ENCODE peak calls at places on chromosome 11, in ten cellular contexts. One of them, this sample, is unnamed.
A peak's percentile ranks its signal among the peaks of the same experiment; 100 is the strongest.

GRCh38 chr11:34261095-34261494 is 96.7 kb downstream of the ABTB2 start:
- DNase-seq in GM13976: no peak
- DNase-seq in fibroblast of mammary gland: no peak
- DNase-seq in GM23338: no peak
- DNase-seq in right lobe of liver: no peak
- DNase-seq in esophagus squamous epithelium: no peak
- DNase-seq in neural crest cell: no peak
- DNase-seq in dorsolateral prefrontal cortex: no peak
- DNase-seq in heart right ventricle: no peak
- DNase-seq in AG04450: no peak
- DNase-seq in this sample: no peak

GRCh38 chr11:28461338-28461737 is 353.1 kb downstream of the METTL15 start:
- DNase-seq in fibroblast of mammary gland: peak; percentile 63
- DNase-seq in AG04450: no peak
- DNase-seq in neural crest cell: no peak
- DNase-seq in heart right ventricle: no peak
- DNase-seq in esophagus squamous epithelium: no peak
- DNase-seq in GM13976: no peak
- DNase-seq in dorsolateral prefrontal cortex: no peak
- DNase-seq in right lobe of liver: no peak
- DNase-seq in GM23338: no peak
- DNase-seq in this sample: no peak

GRCh38 chr11:108787105-108787504 is 122.2 kb downstream of the DDX10 start:
- DNase-seq in GM13976: no peak
- DNase-seq in neural crest cell: no peak
- DNase-seq in esophagus squamous epithelium: no peak
- DNase-seq in dorsolateral prefrontal cortex: no peak
- DNase-seq in GM23338: no peak
- DNase-seq in right lobe of liver: no peak
- DNase-seq in AG04450: no peak
- DNase-seq in fibroblast of mammary gland: no peak
- DNase-seq in heart right ventricle: no peak
- DNase-seq in this sample: no peak

GRCh38 chr11:292211-293121 is 3.5 kb downstream of the PGGHG start:
- DNase-seq in esophagus squamous epithelium: no peak
- DNase-seq in GM23338: no peak
- DNase-seq in fibroblast of mammary gland: no peak
- DNase-seq in dorsolateral prefrontal cortex: no peak
- DNase-seq in GM13976: no peak
- DNase-seq in neural crest cell: no peak
- DNase-seq in AG04450: no peak
- DNase-seq in heart right ventricle: peak; percentile 10
- DNase-seq in right lobe of liver: peak; percentile 15
- DNase-seq in this sample: peak; percentile 4

GRCh38 chr11:78350646-78351165 is 66.9 kb downstream of the GAB2 start:
- DNase-seq in dorsolateral prefrontal cortex: no peak
- DNase-seq in fibroblast of mammary gland: peak; percentile 58
- DNase-seq in heart right ventricle: no peak
- DNase-seq in esophagus squamous epithelium: no peak
- DNase-seq in right lobe of liver: no peak
- DNase-seq in GM23338: no peak
- DNase-seq in neural crest cell: no peak
- DNase-seq in GM13976: no peak
- DNase-seq in AG04450: no peak
- DNase-seq in this sample: no peak

GRCh38 chr11:112968988-112969714 is 7.9 kb downstream of the NCAM1 start:
- DNase-seq in right lobe of liver: no peak
- DNase-seq in fibroblast of mammary gland: peak; percentile 8
- DNase-seq in dorsolateral prefrontal cortex: no peak
- DNase-seq in GM23338: no peak
- DNase-seq in heart right ventricle: no peak
- DNase-seq in neural crest cell: no peak
- DNase-seq in GM13976: no peak
- DNase-seq in AG04450: no peak
- DNase-seq in esophagus squamous epithelium: no peak
- DNase-seq in this sample: no peak

GRCh38 chr11:109971184-109971523 is 122.0 kb upstream of the ZC3H12C start:
- DNase-seq in esophagus squamous epithelium: no peak
- DNase-seq in GM13976: no peak
- DNase-seq in dorsolateral prefrontal cortex: no peak
- DNase-seq in neural crest cell: no peak
- DNase-seq in GM23338: peak; percentile 20
- DNase-seq in right lobe of liver: no peak
- DNase-seq in heart right ventricle: no peak
- DNase-seq in AG04450: no peak
- DNase-seq in fibroblast of mammary gland: peak; percentile 63
- DNase-seq in this sample: peak; percentile 13

GRCh38 chr11:132126973-132127900 is 756.8 kb downstream of the NTM start:
- DNase-seq in esophagus squamous epithelium: no peak
- DNase-seq in neural crest cell: peak; percentile 19
- DNase-seq in fibroblast of mammary gland: peak; percentile 90
- DNase-seq in GM23338: peak; percentile 85
- DNase-seq in AG04450: peak; percentile 84
- DNase-seq in heart right ventricle: no peak
- DNase-seq in dorsolateral prefrontal cortex: peak; percentile 47
- DNase-seq in right lobe of liver: peak; percentile 28
- DNase-seq in GM13976: peak; percentile 47
- DNase-seq in this sample: peak; percentile 23

GRCh38 chr11:130103296-130103814 is 33.7 kb downstream of the APLP2 start:
- DNase-seq in fibroblast of mammary gland: peak; percentile 100
- DNase-seq in esophagus squamous epithelium: no peak
- DNase-seq in GM23338: no peak
- DNase-seq in neural crest cell: no peak
- DNase-seq in GM13976: no peak
- DNase-seq in heart right ventricle: no peak
- DNase-seq in dorsolateral prefrontal cortex: no peak
- DNase-seq in right lobe of liver: no peak
- DNase-seq in AG04450: peak; percentile 79
- DNase-seq in this sample: no peak

GRCh38 chr11:31449040-31449439 is 60.4 kb downstream of the IMMP1L start:
- DNase-seq in AG04450: no peak
- DNase-seq in GM23338: no peak
- DNase-seq in neural crest cell: no peak
- DNase-seq in esophagus squamous epithelium: no peak
- DNase-seq in GM13976: no peak
- DNase-seq in heart right ventricle: no peak
- DNase-seq in dorsolateral prefrontal cortex: no peak
- DNase-seq in right lobe of liver: no peak
- DNase-seq in fibroblast of mammary gland: no peak
- DNase-seq in this sample: no peak

GRCh38 chr11:35779409-35779808 is 116.8 kb downstream of the TRIM44 start:
- DNase-seq in dorsolateral prefrontal cortex: no peak
- DNase-seq in GM23338: no peak
- DNase-seq in right lobe of liver: no peak
- DNase-seq in neural crest cell: no peak
- DNase-seq in GM13976: no peak
- DNase-seq in fibroblast of mammary gland: no peak
- DNase-seq in heart right ventricle: no peak
- DNase-seq in AG04450: no peak
- DNase-seq in esophagus squamous epithelium: no peak
- DNase-seq in this sample: no peak

GRCh38 chr11:60251485-60252207 is 8.7 kb upstream of the MS4A4E start:
- DNase-seq in GM23338: peak; percentile 52
- DNase-seq in AG04450: no peak
- DNase-seq in right lobe of liver: no peak
- DNase-seq in esophagus squamous epithelium: no peak
- DNase-seq in fibroblast of mammary gland: no peak
- DNase-seq in dorsolateral prefrontal cortex: no peak
- DNase-seq in GM13976: peak; percentile 15
- DNase-seq in neural crest cell: peak; percentile 14
- DNase-seq in heart right ventricle: no peak
- DNase-seq in this sample: peak; percentile 32

GRCh38 chr11:97610854-97611253 is 1221.0 kb downstream of the JRKL start:
- DNase-seq in AG04450: no peak
- DNase-seq in neural crest cell: no peak
- DNase-seq in GM23338: peak; percentile 46
- DNase-seq in right lobe of liver: no peak
- DNase-seq in heart right ventricle: no peak
- DNase-seq in fibroblast of mammary gland: no peak
- DNase-seq in dorsolateral prefrontal cortex: no peak
- DNase-seq in esophagus squamous epithelium: no peak
- DNase-seq in GM13976: no peak
- DNase-seq in this sample: no peak
- TF ChIP-seq CTCF in AG04450: no peak
- TF ChIP-seq CTCF in neural crest cell: no peak
- TF ChIP-seq CTCF in GM23338: peak; percentile 73
- TF ChIP-seq CTCF in right lobe of liver: no peak
- TF ChIP-seq CTCF in heart right ventricle: no peak
- TF ChIP-seq CTCF in fibroblast of mammary gland: no peak
- TF ChIP-seq CTCF in dorsolateral prefrontal cortex: no peak
- TF ChIP-seq CTCF in esophagus squamous epithelium: no peak
- TF ChIP-seq CTCF in GM13976: no peak
- TF ChIP-seq CTCF in this sample: no peak

DNA sequence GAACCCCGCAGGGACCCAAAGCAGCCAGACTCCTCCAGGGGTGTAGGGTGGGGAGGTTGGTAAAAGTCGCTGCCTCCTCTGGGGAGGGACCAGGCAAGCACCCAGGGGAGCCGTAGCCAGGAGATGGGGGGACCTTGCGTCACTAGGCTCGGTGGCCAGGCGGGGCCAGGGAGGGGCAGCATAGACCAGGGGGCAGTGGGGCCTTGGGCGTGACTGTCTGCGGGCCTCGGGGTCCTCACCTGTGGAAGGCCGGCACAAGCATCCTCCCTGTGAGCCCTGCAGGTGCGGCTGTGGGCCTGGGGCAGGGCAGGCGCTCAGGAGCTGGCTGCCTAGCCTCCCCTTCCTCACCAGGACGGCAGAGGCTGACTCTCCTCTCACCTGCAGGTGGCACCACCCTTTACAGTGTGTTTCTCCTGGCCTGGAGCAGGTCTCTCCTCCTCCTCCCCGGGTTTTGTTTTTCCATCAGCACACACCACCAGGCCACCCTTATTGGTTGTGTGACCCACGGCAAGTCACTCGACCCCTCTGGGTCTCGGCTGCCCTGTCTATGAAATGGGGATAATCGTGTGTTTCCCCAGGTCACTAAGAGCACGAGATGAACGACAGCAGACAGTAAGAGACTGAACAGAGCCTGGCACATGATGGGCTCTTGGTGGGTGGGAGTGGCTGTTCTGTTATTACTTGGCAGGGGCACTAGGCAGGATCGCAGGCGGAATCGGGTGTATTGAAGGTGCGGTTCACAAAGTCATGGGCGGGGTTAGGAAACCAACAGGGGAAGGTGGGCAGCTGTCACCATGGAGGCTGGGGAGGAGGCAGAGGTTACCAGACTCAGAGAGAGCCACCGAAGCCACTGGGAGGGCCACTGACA is 52.7 kb downstream of the FLRT1 start:
- DNase-seq in AG04450: no peak
- DNase-seq in right lobe of liver: no peak
- DNase-seq in GM23338: peak; percentile 86
- DNase-seq in GM13976: no peak
- DNase-seq in esophagus squamous epithelium: no peak
- DNase-seq in heart right ventricle: no peak
- DNase-seq in fibroblast of mammary gland: no peak
- DNase-seq in dorsolateral prefrontal cortex: no peak
- DNase-seq in neural crest cell: no peak
- DNase-seq in this sample: no peak
- TF ChIP-seq CTCF in AG04450: peak; percentile 12
- TF ChIP-seq CTCF in right lobe of liver: no peak
- TF ChIP-seq CTCF in GM23338: peak; percentile 84
- TF ChIP-seq CTCF in GM13976: no peak
- TF ChIP-seq CTCF in esophagus squamous epithelium: peak; percentile 20
- TF ChIP-seq CTCF in heart right ventricle: no peak
- TF ChIP-seq CTCF in fibroblast of mammary gland: peak; percentile 11
- TF ChIP-seq CTCF in dorsolateral prefrontal cortex: peak; percentile 37
- TF ChIP-seq CTCF in neural crest cell: peak; percentile 48
- TF ChIP-seq CTCF in this sample: no peak

DNA sequence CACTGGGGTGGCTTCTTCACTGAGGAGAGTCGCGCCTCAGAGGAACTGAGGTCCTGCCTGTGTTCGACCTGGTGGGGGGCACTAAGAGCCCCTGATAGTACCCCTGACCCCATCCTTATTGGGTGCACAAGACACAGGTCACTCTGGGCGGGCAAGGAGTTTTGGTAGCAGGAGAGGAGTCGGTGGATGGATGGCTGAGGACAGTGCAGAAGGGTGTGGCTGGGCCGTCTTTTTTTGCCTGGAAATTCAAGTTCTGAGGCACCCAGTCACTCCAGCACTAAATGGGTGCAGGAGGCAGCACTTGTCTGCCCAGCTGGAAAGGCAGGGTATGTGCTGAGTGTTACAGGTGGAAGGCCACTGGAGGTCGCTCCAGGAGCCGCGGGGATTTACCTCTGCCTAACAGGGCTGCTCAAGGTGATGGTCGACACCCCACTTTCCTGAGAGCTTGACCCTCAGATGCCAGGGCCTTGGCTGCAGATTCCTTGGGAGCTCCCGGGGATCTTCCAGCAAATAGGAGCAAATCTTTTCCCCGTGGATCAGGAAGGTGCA is 960 bp downstream of the TSSC4 start:
- DNase-seq in AG04450: no peak
- DNase-seq in heart right ventricle: no peak
- DNase-seq in neural crest cell: no peak
- DNase-seq in GM13976: no peak
- DNase-seq in fibroblast of mammary gland: no peak
- DNase-seq in esophagus squamous epithelium: no peak
- DNase-seq in GM23338: no peak
- DNase-seq in dorsolateral prefrontal cortex: no peak
- DNase-seq in right lobe of liver: no peak
- DNase-seq in this sample: no peak
- TF ChIP-seq CTCF in AG04450: no peak
- TF ChIP-seq CTCF in heart right ventricle: no peak
- TF ChIP-seq CTCF in neural crest cell: no peak
- TF ChIP-seq CTCF in GM13976: no peak
- TF ChIP-seq CTCF in fibroblast of mammary gland: peak; percentile 4
- TF ChIP-seq CTCF in esophagus squamous epithelium: no peak
- TF ChIP-seq CTCF in GM23338: peak; percentile 31
- TF ChIP-seq CTCF in dorsolateral prefrontal cortex: no peak
- TF ChIP-seq CTCF in right lobe of liver: no peak
- TF ChIP-seq CTCF in this sample: no peak

DNA sequence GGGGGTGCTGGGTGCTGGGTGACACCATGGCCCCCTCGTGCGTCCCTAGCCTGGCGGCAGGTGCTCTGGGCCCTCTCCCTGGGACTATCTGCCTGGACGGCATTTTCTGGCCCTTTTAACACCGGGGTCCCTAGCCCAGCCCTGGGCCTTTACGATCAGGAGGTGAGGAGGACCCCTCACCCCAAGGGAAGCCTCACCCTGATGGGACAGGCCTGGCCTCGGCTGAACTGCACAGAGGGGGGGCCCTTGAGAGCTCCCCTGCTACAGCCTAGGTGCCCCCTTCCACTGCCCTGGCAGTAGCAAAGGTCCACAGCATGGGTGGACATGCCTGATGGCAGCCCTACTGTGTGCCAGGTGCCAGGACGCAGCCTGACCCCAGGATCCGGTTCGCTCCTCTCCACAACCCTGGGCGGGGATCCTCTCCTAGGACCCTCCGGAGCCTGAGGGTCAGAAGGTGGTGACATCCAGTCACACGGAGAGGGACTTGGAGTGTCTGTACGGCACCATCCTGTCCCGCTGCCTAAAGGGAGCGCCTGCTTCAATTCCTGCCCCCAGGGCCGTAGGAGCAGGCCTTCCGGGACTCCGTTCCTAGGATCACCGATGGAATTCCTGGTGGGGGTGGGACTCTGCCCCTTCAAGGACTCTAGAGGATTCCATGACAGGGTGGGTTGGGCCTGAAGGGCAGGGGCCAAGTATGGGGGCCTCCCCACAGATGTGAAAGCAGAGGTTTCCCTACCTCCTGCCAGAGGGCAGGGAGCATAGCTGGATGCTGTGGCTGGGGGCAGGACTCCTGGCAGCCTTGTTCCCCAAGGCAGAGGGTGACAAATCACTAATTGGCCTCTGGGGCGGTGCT is 33.0 kb upstream of the TH start:
- DNase-seq in GM13976: no peak
- DNase-seq in esophagus squamous epithelium: no peak
- DNase-seq in right lobe of liver: peak; percentile 7
- DNase-seq in GM23338: no peak
- DNase-seq in heart right ventricle: no peak
- DNase-seq in dorsolateral prefrontal cortex: peak; percentile 14
- DNase-seq in fibroblast of mammary gland: no peak
- DNase-seq in AG04450: no peak
- DNase-seq in neural crest cell: no peak
- DNase-seq in this sample: peak; percentile 4
- TF ChIP-seq CTCF in GM13976: no peak
- TF ChIP-seq CTCF in esophagus squamous epithelium: no peak
- TF ChIP-seq CTCF in right lobe of liver: no peak
- TF ChIP-seq CTCF in GM23338: no peak
- TF ChIP-seq CTCF in heart right ventricle: no peak
- TF ChIP-seq CTCF in dorsolateral prefrontal cortex: no peak
- TF ChIP-seq CTCF in fibroblast of mammary gland: no peak
- TF ChIP-seq CTCF in AG04450: no peak
- TF ChIP-seq CTCF in neural crest cell: no peak
- TF ChIP-seq CTCF in this sample: no peak

This sample was measured in activated CD8-positive, alpha-beta T cell treated with anti-CD3 and anti-CD28 coated beads for 36 hours.